ENCODE peak calls at places on chromosomes 2 and 18, in five cellular contexts. W is activated T-helper 1 cell treated with anti-CD3 and anti-CD28 coated beads, Interleukin-2, amount 50 U/mL, for 16 hours; A is Calu3; G is A549; D is stimulated activated CD4-positive, alpha-beta T cell treated with anti-CD3 and anti-CD28 coated beads, Interleukin-15, amount 100 ng/mL, for 1 hour. E is an unnamed sample.

GRCh38 chr2:233331536-233331935 is 22.8 kb upstream of the DGKD start:
- DNase-seq in W (peak; percentile 41), G (no peak), A (no peak), D (peak; percentile 52), E (no peak)

GRCh38 chr2:47230418-47230817 is 75.3 kb upstream of the STPG4 start:
- DNase-seq in G (no peak), A (no peak), D (no peak), W (no peak), E (no peak)

GRCh38 chr18:69996951-69997798 is 49.5 kb upstream of the CD226 start:
- DNase-seq in D (no peak), G (no peak), W (no peak), A (no peak), E (no peak)

GRCh38 chr18:26208901-26209445 is 17.3 kb upstream of the TAF4B start:
- DNase-seq in D (no peak), G (no peak), A (no peak), W (no peak), E (no peak)

GRCh38 chr2:226694142-226694541 is 105.5 kb downstream of the IRS1 start:
- DNase-seq in G (no peak), D (no peak), A (no peak), W (no peak), E (no peak)

GRCh38 chr2:74947703-74948102 is 10.7 kb upstream of the POLE4 start:
- DNase-seq in A (no peak), W (no peak), D (no peak), G (no peak), E (no peak)

GRCh38 chr2:119429225-119430000 is 2.2 kb upstream of the TMEM37 start:
- DNase-seq in D (no peak), W (no peak), A (no peak), G (no peak), E (no peak)

GRCh38 chr2:172888704-172889103 is 153.1 kb downstream of the RAPGEF4 start:
- DNase-seq in G (no peak), W (no peak), D (no peak), A (no peak), E (no peak)

GRCh38 chr2:170928036-170928823 is 823 bp upstream of the GORASP2 start:
- DNase-seq in W (no peak), D (no peak), G (peak; percentile 18), A (peak; percentile 2), E (no peak)